ENCODE peak calls at places on chromosomes 16 and 17, in ten cellular contexts. F is spleen; L is NCI-H460; I is B cell; W is GDM1; Q is AG09319; P is activated CD4-positive, alpha-beta T cell treated with anti-CD3 and anti-CD28 coated beads, Interleukin-2, amount 50 U/mL, for 48 hours; H is M059J; R is omental fat pad; B is AG09309. V is an unnamed sample.

GRCh38 chr16:89257757-89258465 is 40.4 kb downstream of the ZNF778 start:
- DNase-seq in F (no peak), L (no peak), I (no peak), W (no peak), Q (no peak), P (no peak), H (peak), R (no peak), B (no peak), V (no peak)

GRCh38 chr16:47888142-47888541 is 267.7 kb downstream of the ABCC12 start:
- DNase-seq in F (no peak), L (no peak), I (no peak), W (no peak), Q (no peak), P (no peak), H (peak), R (no peak), B (no peak), V (no peak)

GRCh38 chr17:68101992-68102758 is 66.6 kb downstream of the KPNA2 start:
- DNase-seq in F (no peak), L (no peak), I (peak), W (no peak), Q (no peak), P (peak), H (peak), R (no peak), B (no peak), V (no peak)

GRCh38 chr17:17439971-17440843 is 36.6 kb upstream of the MED9 start:
- DNase-seq in F (peak), L (peak), I (peak), W (no peak), Q (no peak), P (peak), H (peak), R (no peak), B (no peak), V (peak)

GRCh38 chr17:62303476-62303875 is 76.9 kb upstream of the EFCAB3 start:
- DNase-seq in F (no peak), L (no peak), I (no peak), W (no peak), Q (no peak), P (no peak), H (no peak), R (no peak), B (no peak), V (no peak)

GRCh38 chr17:8532021-8532420 is 96.3 kb downstream of the NDEL1 start:
- DNase-seq in F (no peak), L (no peak), I (no peak), W (no peak), Q (no peak), P (no peak), H (no peak), R (no peak), B (no peak), V (no peak)

GRCh38 chr16:28297784-28298510 is 5.6 kb downstream of the SBK1 start:
- DNase-seq in F (no peak), L (no peak), I (no peak), W (no peak), Q (no peak), P (no peak), H (no peak), R (no peak), B (no peak), V (no peak)

GRCh38 chr17:74190807-74191206 is 12.7 kb upstream of the RPL38 start:
- DNase-seq in F (peak), L (no peak), I (no peak), W (no peak), Q (no peak), P (no peak), H (no peak), R (no peak), B (no peak), V (no peak)

GRCh38 chr17:78500806-78501205 is 76.4 kb downstream of the DNAH17 start:
- DNase-seq in F (no peak), L (no peak), I (no peak), W (no peak), Q (no peak), P (no peak), H (no peak), R (no peak), B (no peak), V (no peak)

GRCh38 chr17:1420163-1420562 is 20.1 kb upstream of the YWHAE start:
- DNase-seq in F (no peak), L (no peak), I (no peak), W (no peak), Q (no peak), P (no peak), H (no peak), R (no peak), B (no peak), V (no peak)

GRCh38 chr17:79627184-79627765 is 16.4 kb upstream of the RBFOX3 start:
- DNase-seq in F (no peak), L (no peak), I (no peak), W (no peak), Q (no peak), P (no peak), H (no peak), R (peak), B (no peak), V (no peak)

GRCh38 chr17:44926841-44927525 is 11.7 kb upstream of the GFAP start:
- DNase-seq in F (peak), L (no peak), I (no peak), W (no peak), Q (no peak), P (no peak), H (no peak), R (no peak), B (no peak), V (no peak)

GRCh38 chr16:60608971-60609370 is 1427.3 kb downstream of the CDH8 start:
- DNase-seq in F (no peak), L (no peak), I (no peak), W (no peak), Q (no peak), P (no peak), H (peak), R (no peak), B (no peak), V (no peak)

GRCh38 chr16:81632392-81633146 is 146.5 kb upstream of the PLCG2 start:
- DNase-seq in F (peak), L (no peak), I (no peak), W (peak), Q (no peak), P (peak), H (peak), R (no peak), B (no peak), V (peak)

GRCh38 chr17:39782481-39782880 is 44.7 kb downstream of the GRB7 start:
- DNase-seq in F (no peak), L (no peak), I (no peak), W (no peak), Q (no peak), P (no peak), H (no peak), R (no peak), B (no peak), V (no peak)

GRCh38 chr16:31145398-31145990 is 4.4 kb downstream of the PRSS36 start:
- DNase-seq in F (no peak), L (no peak), I (no peak), W (no peak), Q (no peak), P (no peak), H (no peak), R (no peak), B (no peak), V (no peak)

GRCh38 chr16:983044-984030 is 1.8 kb downstream of the SOX8 start:
- DNase-seq in F (no peak), L (no peak), I (no peak), W (no peak), Q (no peak), P (no peak), H (no peak), R (no peak), B (no peak), V (no peak)

GRCh38 chr17:40070644-40070894 is 7.8 kb downstream of the THRA start:
- DNase-seq in F (no peak), L (no peak), I (no peak), W (no peak), Q (no peak), P (no peak), H (no peak), R (no peak), B (no peak), V (no peak)

GRCh38 chr17:82241926-82242697 is 13.3 kb downstream of the SLC16A3 start:
- DNase-seq in F (peak), L (no peak), I (peak), W (no peak), Q (no peak), P (no peak), H (no peak), R (no peak), B (no peak), V (no peak)

GRCh38 chr16:55294947-55295346 is 29.1 kb upstream of the IRX6 start:
- DNase-seq in F (no peak), L (no peak), I (no peak), W (no peak), Q (no peak), P (no peak), H (peak), R (no peak), B (peak), V (no peak)

GRCh38 chr17:72743037-72743467 is 349.4 kb downstream of the SLC39A11 start:
- DNase-seq in F (no peak), L (no peak), I (no peak), W (no peak), Q (no peak), P (no peak), H (no peak), R (no peak), B (no peak), V (no peak)

GRCh38 chr16:4918790-4919210 is 18.1 kb downstream of the PPL start:
- DNase-seq in F (no peak), L (no peak), I (no peak), W (no peak), Q (no peak), P (no peak), H (no peak), R (no peak), B (no peak), V (no peak)

GRCh38 chr17:82805254-82805653 is 34.6 kb downstream of the ZNF750 start:
- DNase-seq in F (no peak), L (no peak), I (no peak), W (no peak), Q (no peak), P (no peak), H (no peak), R (no peak), B (no peak), V (no peak)

GRCh38 chr17:57900991-57901743 is 51.3 kb upstream of the MRPS23 start:
- DNase-seq in F (no peak), L (no peak), I (no peak), W (no peak), Q (no peak), P (no peak), H (no peak), R (no peak), B (no peak), V (no peak)

GRCh38 chr16:84592718-84593117 is 25.2 kb downstream of the COTL1 start:
- DNase-seq in F (no peak), L (no peak), I (no peak), W (no peak), Q (no peak), P (no peak), H (no peak), R (no peak), B (no peak), V (no peak)

GRCh38 chr17:31174215-31174614 is 79.4 kb downstream of the NF1 start:
- DNase-seq in F (no peak), L (no peak), I (no peak), W (no peak), Q (no peak), P (no peak), H (no peak), R (no peak), B (no peak), V (no peak)

GRCh38 chr17:4433515-4434031 is at the start of gene SPNS3:
- DNase-seq in F (peak), L (no peak), I (peak), W (peak), Q (no peak), P (peak), H (no peak), R (no peak), B (no peak), V (no peak)